ENCODE peak calls at places on chromosomes 6 and 20, in ten cellular contexts. P is coronary artery; D is mesenchymal stem cell; J is CD4-positive, alpha-beta memory T cell; L is thoracic aorta; Q is naive thymus-derived CD4-positive, alpha-beta T cell; C is AG04450; Y is endothelial cell of umbilical vein; V is A549; T is HCT116. O is an unnamed sample.

GRCh38 chr6:30041821-30042220 is 19.2 kb upstream of the POLR1H start:
- DNase-seq in P (no peak), D (peak), J (no peak), L (no peak), Q (no peak), C (no peak), Y (no peak), V (no peak), T (no peak), O (no peak)

GRCh38 chr6:71157350-71157749 is 131.3 kb upstream of the OGFRL1 start:
- DNase-seq in P (no peak), D (no peak), J (no peak), L (no peak), Q (no peak), C (no peak), Y (no peak), V (no peak), T (no peak), O (no peak)

GRCh38 chr20:840858-841567 is 7.5 kb downstream of the FAM110A start:
- DNase-seq in P (no peak), D (no peak), J (no peak), L (no peak), Q (no peak), C (no peak), Y (no peak), V (peak), T (no peak), O (no peak)

GRCh38 chr6:148831064-148831463 is 84.2 kb downstream of the UST start:
- DNase-seq in P (no peak), D (no peak), J (peak), L (no peak), Q (no peak), C (no peak), Y (no peak), V (no peak), T (no peak), O (no peak)

GRCh38 chr6:157563611-157564284 is 182.8 kb downstream of the ZDHHC14 start:
- DNase-seq in P (no peak), D (no peak), J (no peak), L (no peak), Q (no peak), C (no peak), Y (no peak), V (no peak), T (no peak), O (no peak)

GRCh38 chr6:106924699-106925523 is 49.6 kb downstream of the CD24 start:
- DNase-seq in P (no peak), D (no peak), J (no peak), L (no peak), Q (no peak), C (no peak), Y (no peak), V (no peak), T (no peak), O (no peak)

GRCh38 chr6:8086755-8087306 is 15.5 kb downstream of the EEF1E1 start:
- DNase-seq in P (no peak), D (no peak), J (no peak), L (no peak), Q (no peak), C (no peak), Y (no peak), V (no peak), T (no peak), O (no peak)

GRCh38 chr6:162713926-162714759 is 13.4 kb downstream of the PRKN start:
- DNase-seq in P (no peak), D (no peak), J (no peak), L (no peak), Q (no peak), C (no peak), Y (no peak), V (no peak), T (no peak), O (no peak)

GRCh38 chr6:128572286-128572685 is 51.9 kb upstream of the PTPRK start:
- DNase-seq in P (no peak), D (no peak), J (no peak), L (no peak), Q (no peak), C (no peak), Y (no peak), V (no peak), T (no peak), O (no peak)

GRCh38 chr20:47318596-47319516 is 37.6 kb downstream of the ZMYND8 start:
- DNase-seq in P (peak), D (peak), J (no peak), L (peak), Q (no peak), C (no peak), Y (peak), V (peak), T (no peak), O (peak)

GRCh38 chr6:38113810-38114577 is 294.5 kb downstream of the ZFAND3 start:
- DNase-seq in P (no peak), D (no peak), J (no peak), L (no peak), Q (no peak), C (no peak), Y (no peak), V (no peak), T (no peak), O (no peak)

GRCh38 chr20:7137395-7138151 is 370.1 kb downstream of the BMP2 start:
- DNase-seq in P (no peak), D (no peak), J (no peak), L (no peak), Q (no peak), C (no peak), Y (peak), V (no peak), T (no peak), O (no peak)

GRCh38 chr6:16338577-16339262 is 100.3 kb downstream of the GMPR start:
- DNase-seq in P (no peak), D (peak), J (no peak), L (peak), Q (no peak), C (peak), Y (peak), V (peak), T (no peak), O (peak)

GRCh38 chr6:32950449-32950848 is 2.4 kb downstream of the HLA-DMA start:
- DNase-seq in P (no peak), D (no peak), J (no peak), L (no peak), Q (no peak), C (no peak), Y (no peak), V (no peak), T (no peak), O (no peak)

GRCh38 chr6:36362551-36363389 is 24.7 kb downstream of the ETV7 start:
- DNase-seq in P (no peak), D (no peak), J (no peak), L (no peak), Q (no peak), C (no peak), Y (no peak), V (no peak), T (no peak), O (no peak)

GRCh38 chr6:147467463-147467862 is 41.0 kb upstream of the SAMD5 start:
- DNase-seq in P (no peak), D (no peak), J (no peak), L (no peak), Q (no peak), C (no peak), Y (no peak), V (no peak), T (no peak), O (no peak)

GRCh38 chr20:38894091-38894847 is 31.9 kb upstream of the FAM83D start:
- DNase-seq in P (no peak), D (no peak), J (no peak), L (no peak), Q (no peak), C (no peak), Y (no peak), V (peak), T (no peak), O (peak)

GRCh38 chr6:30074331-30075093 is 1.1 kb downstream of the RNF39 start:
- DNase-seq in P (no peak), D (no peak), J (no peak), L (no peak), Q (no peak), C (no peak), Y (no peak), V (no peak), T (no peak), O (no peak)

GRCh38 chr6:90914312-90914711 is 327.4 kb upstream of the MAP3K7 start:
- DNase-seq in P (no peak), D (no peak), J (no peak), L (no peak), Q (no peak), C (no peak), Y (no peak), V (no peak), T (no peak), O (no peak)

GRCh38 chr20:58511364-58511763 is 3.8 kb downstream of the APCDD1L start:
- DNase-seq in P (no peak), D (peak), J (no peak), L (no peak), Q (no peak), C (peak), Y (peak), V (no peak), T (no peak), O (no peak)

GRCh38 chr6:7218586-7218985 is 94.4 kb downstream of the SSR1 start:
- DNase-seq in P (no peak), D (peak), J (no peak), L (no peak), Q (no peak), C (no peak), Y (no peak), V (no peak), T (no peak), O (no peak)

GRCh38 chr20:46931699-46932098 is 37.1 kb downstream of the EYA2 start:
- DNase-seq in P (no peak), D (no peak), J (no peak), L (no peak), Q (no peak), C (no peak), Y (no peak), V (no peak), T (no peak), O (no peak)

GRCh38 chr20:22264917-22265316 is 319.5 kb downstream of the FOXA2 start:
- DNase-seq in P (no peak), D (no peak), J (no peak), L (no peak), Q (no peak), C (no peak), Y (no peak), V (no peak), T (no peak), O (no peak)

GRCh38 chr6:134373282-134373922 is 55.5 kb upstream of the SGK1 start:
- DNase-seq in P (no peak), D (peak), J (no peak), L (peak), Q (no peak), C (peak), Y (peak), V (peak), T (no peak), O (peak)

GRCh38 chr6:6798430-6798829 is 209.9 kb downstream of the LY86 start:
- DNase-seq in P (no peak), D (no peak), J (no peak), L (no peak), Q (no peak), C (no peak), Y (no peak), V (no peak), T (no peak), O (no peak)

GRCh38 chr20:20821496-20822260 is 109.2 kb upstream of the RALGAPA2 start:
- DNase-seq in P (no peak), D (no peak), J (no peak), L (no peak), Q (no peak), C (no peak), Y (no peak), V (no peak), T (no peak), O (no peak)

GRCh38 chr6:48036316-48036715 is 74.7 kb downstream of the PTCHD4 start:
- DNase-seq in P (no peak), D (peak), J (no peak), L (no peak), Q (no peak), C (no peak), Y (no peak), V (no peak), T (no peak), O (no peak)

GRCh38 chr20:3115190-3116107 is 30.9 kb upstream of the AVP start:
- DNase-seq in P (no peak), D (peak), J (no peak), L (no peak), Q (peak), C (peak), Y (peak), V (peak), T (peak), O (no peak)

GRCh38 chr20:10508468-10509251 is 73.6 kb downstream of the SLX4IP start:
- DNase-seq in P (no peak), D (peak), J (no peak), L (no peak), Q (no peak), C (no peak), Y (no peak), V (no peak), T (no peak), O (no peak)

GRCh38 chr20:18694071-18694470 is 106.2 kb downstream of the DTD1 start:
- DNase-seq in P (no peak), D (no peak), J (no peak), L (no peak), Q (no peak), C (no peak), Y (no peak), V (no peak), T (no peak), O (no peak)

GRCh38 chr6:138795809-138796469 is at the start of gene ECT2L:
- DNase-seq in P (peak), D (peak), J (no peak), L (no peak), Q (no peak), C (no peak), Y (peak), V (no peak), T (no peak), O (peak)

GRCh38 chr6:88047510-88048150 is at the start of gene SPACA1:
- DNase-seq in P (no peak), D (no peak), J (no peak), L (no peak), Q (no peak), C (no peak), Y (no peak), V (no peak), T (no peak), O (no peak)
- H3K27ac ChIP-seq in P (no peak), D (no peak), J (no peak), L (no peak), Q (no peak), C (no peak), Y (no peak), V (no peak), T (no peak), O (no peak)

GRCh38 chr20:6051505-6051904 is 2.4 kb downstream of the LRRN4 start:
- DNase-seq in P (no peak), D (peak), J (no peak), L (no peak), Q (no peak), C (peak), Y (peak), V (no peak), T (no peak), O (no peak)

GRCh38 chr20:6053064-6053775 is 640 bp downstream of the LRRN4 start:
- DNase-seq in P (no peak), D (no peak), J (no peak), L (no peak), Q (no peak), C (no peak), Y (no peak), V (no peak), T (no peak), O (no peak)

GRCh38 chr20:6055981-6056569 is 2.2 kb upstream of the LRRN4 start:
- DNase-seq in P (no peak), D (peak), J (no peak), L (no peak), Q (no peak), C (no peak), Y (no peak), V (no peak), T (no peak), O (no peak)

GRCh38 chr20:6055161-6055783 is 1.4 kb upstream of the LRRN4 start:
- DNase-seq in P (no peak), D (peak), J (no peak), L (no peak), Q (no peak), C (no peak), Y (no peak), V (no peak), T (no peak), O (no peak)

DNA sequence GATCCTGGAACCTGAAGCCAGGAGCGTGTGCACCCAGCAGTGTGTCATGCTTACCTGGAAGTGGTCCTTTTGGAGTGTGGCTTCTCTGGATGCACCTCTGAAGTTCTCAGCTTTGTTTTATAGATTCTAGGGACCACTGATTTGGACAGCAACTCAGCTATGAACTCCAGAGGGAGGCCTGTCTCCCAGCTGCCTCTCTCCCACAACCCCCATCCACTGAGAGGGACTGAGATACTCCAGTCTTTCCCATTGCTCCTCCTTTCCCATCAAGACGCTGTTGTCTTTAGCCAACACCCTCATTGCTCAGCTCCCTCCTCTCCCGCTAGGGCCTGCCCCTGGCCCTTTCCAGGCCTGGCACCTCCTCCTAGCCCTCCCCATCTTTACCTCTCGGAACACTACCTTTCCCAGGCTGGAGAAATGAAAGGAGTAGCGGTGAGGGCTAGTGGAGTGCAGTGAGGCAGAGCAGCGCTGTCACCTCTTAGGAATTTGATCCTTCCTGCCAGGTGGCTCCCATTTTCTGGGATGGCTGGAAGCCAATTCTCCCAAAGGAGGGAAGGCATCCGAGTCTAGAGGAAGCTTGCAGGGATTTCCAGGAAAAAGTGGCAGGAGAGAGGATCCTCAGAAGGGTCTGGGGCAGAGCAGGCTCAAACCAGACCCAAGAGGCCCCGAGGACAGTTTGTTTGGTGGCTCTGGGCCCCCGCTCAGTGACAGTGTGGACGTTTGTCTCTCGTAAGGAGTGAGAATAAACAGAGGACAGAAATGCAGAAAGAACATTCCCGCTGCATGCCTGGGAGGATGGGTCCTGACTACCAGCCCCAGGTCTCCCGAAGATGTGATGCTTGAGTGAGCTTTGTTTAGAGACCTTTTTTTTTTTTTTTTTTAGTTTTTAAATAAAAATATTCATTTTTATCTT is at the start of gene LRRN4:
- DNase-seq in P (no peak), D (peak), J (no peak), L (no peak), Q (no peak), C (no peak), Y (no peak), V (no peak), T (peak), O (no peak)
- H3K27ac ChIP-seq in P (no peak), D (peak), J (no peak), L (no peak), Q (no peak), C (no peak), Y (no peak), V (no peak), T (peak), O (no peak)

GRCh38 chr6:11426571-11426970 is 111.0 kb upstream of the TMEM170B start:
- DNase-seq in P (no peak), D (no peak), J (no peak), L (no peak), Q (no peak), C (no peak), Y (peak), V (no peak), T (no peak), O (no peak)
- H3K27ac ChIP-seq in P (no peak), D (no peak), J (no peak), L (no peak), Q (no peak), C (no peak), Y (peak), V (peak), T (no peak), O (peak)

DNA sequence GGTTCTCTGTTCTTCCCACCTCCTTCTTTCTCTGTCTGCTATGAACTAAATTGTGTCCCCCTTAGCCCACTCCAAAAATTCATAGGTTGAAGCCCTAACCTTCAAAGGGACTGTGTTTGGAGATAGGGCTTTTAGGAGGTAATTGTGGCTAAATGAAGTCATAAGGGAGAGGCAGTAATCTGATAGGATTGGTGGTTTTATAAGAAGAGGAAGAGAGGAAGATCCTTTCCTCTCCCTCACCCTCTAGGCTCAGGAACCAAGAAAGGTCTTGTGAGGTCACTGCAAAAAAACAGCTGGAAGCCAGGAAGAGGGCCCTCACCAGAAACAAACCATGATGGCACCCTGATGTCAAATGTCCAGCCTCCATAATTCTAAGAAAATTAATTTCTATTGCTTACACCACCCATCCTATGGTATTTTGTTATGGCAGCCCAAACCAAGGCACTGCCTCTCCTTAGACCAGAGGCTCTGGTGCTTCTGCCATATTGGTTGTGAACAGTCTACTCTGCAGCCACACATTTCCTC is 135.1 kb upstream of the COL21A1 start:
- DNase-seq in P (no peak), D (no peak), J (no peak), L (no peak), Q (no peak), C (no peak), Y (no peak), V (no peak), T (no peak), O (no peak)
- H3K27ac ChIP-seq in P (peak), D (no peak), J (no peak), L (peak), Q (no peak), C (no peak), Y (no peak), V (no peak), T (no peak), O (no peak)

GRCh38 chr6:43115365-43115764 is 39.3 kb downstream of the PTK7 start:
- DNase-seq in P (no peak), D (no peak), J (no peak), L (no peak), Q (no peak), C (no peak), Y (no peak), V (no peak), T (no peak), O (no peak)

GRCh38 chr6:43119456-43119855 is 43.3 kb downstream of the PTK7 start:
- DNase-seq in P (no peak), D (no peak), J (no peak), L (no peak), Q (no peak), C (no peak), Y (no peak), V (no peak), T (no peak), O (no peak)

GRCh38 chr6:43113431-43114260 is 37.5 kb downstream of the PTK7 start:
- DNase-seq in P (no peak), D (no peak), J (no peak), L (no peak), Q (no peak), C (no peak), Y (no peak), V (no peak), T (no peak), O (no peak)
- H3K27ac ChIP-seq in P (peak), D (peak), J (no peak), L (no peak), Q (no peak), C (peak), Y (no peak), V (no peak), T (no peak), O (no peak)

DNA sequence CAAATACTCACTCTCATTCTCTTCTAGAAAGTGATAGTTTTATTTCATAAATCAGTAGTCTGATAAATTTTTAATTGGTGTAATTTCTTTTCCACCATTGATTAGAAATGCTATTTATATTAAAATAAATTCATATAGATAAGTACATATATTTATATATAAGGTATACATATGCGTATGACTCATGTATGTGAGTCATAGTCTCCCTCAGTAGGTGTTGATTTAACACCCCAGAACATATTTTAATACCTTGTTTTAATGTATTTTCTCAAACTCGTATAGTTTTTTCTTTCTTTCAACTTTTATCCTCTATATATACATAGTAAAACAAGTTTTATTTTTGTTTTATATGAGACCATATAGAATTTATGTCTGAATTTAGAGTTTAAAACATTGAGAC is 130.4 kb downstream of the PLG start:
- DNase-seq in P (no peak), D (no peak), J (no peak), L (no peak), Q (no peak), C (no peak), Y (no peak), V (no peak), T (no peak), O (no peak)
- H3K27ac ChIP-seq in P (no peak), D (no peak), J (no peak), L (no peak), Q (no peak), C (no peak), Y (no peak), V (no peak), T (no peak), O (no peak)